ENCODE peak calls at places on chromosomes 13 and 19, in nine cellular contexts. N, A, C, I, P, R, L, Q and T are unnamed samples.

GRCh38 chr13:42720116-42720857 is 61.1 kb upstream of the FAM216B start:
- DNase-seq in N (no peak), A (no peak), C (peak), I (no peak), P (peak), R (no peak), L (no peak), Q (no peak), T (no peak)

GRCh38 chr19:49554701-49555181 is 25.6 kb downstream of the NOSIP start:
- DNase-seq in N (no peak), A (no peak), C (no peak), I (peak), P (no peak), R (no peak), L (peak), Q (no peak), T (no peak)

GRCh38 chr19:43739836-43740235 is 14.9 kb downstream of the SMG9 start:
- DNase-seq in N (no peak), A (no peak), C (peak), I (no peak), P (no peak), R (no peak), L (no peak), Q (no peak), T (no peak)

GRCh38 chr19:44775676-44776240 is 1.9 kb upstream of the CBLC start:
- DNase-seq in N (no peak), A (no peak), C (no peak), I (no peak), P (no peak), R (no peak), L (no peak), Q (no peak), T (no peak)

GRCh38 chr19:58563034-58563573 is 4.7 kb upstream of the UBE2M start:
- DNase-seq in N (no peak), A (no peak), C (peak), I (no peak), P (no peak), R (peak), L (peak), Q (peak), T (no peak)

GRCh38 chr13:25170554-25171107 is 1.5 kb downstream of the AMER2 start:
- DNase-seq in N (no peak), A (peak), C (no peak), I (no peak), P (no peak), R (no peak), L (no peak), Q (no peak), T (no peak)

GRCh38 chr19:47023448-47023794 is 3.8 kb downstream of the NPAS1 start:
- DNase-seq in N (no peak), A (no peak), C (no peak), I (no peak), P (no peak), R (no peak), L (no peak), Q (no peak), T (no peak)

GRCh38 chr13:21016487-21016886 is 44.9 kb downstream of the LATS2 start:
- DNase-seq in N (no peak), A (no peak), C (no peak), I (no peak), P (no peak), R (no peak), L (no peak), Q (no peak), T (no peak)

GRCh38 chr13:46554971-46555370 is 2.0 kb downstream of the LRCH1 start:
- DNase-seq in N (no peak), A (no peak), C (no peak), I (no peak), P (no peak), R (no peak), L (no peak), Q (no peak), T (no peak)

GRCh38 chr19:7729831-7730285 is 2.1 kb downstream of the CLEC4G start:
- DNase-seq in N (no peak), A (no peak), C (no peak), I (no peak), P (no peak), R (peak), L (peak), Q (no peak), T (no peak)

GRCh38 chr19:13953021-13953531 is 767 bp downstream of the DCAF15 start:
- DNase-seq in N (no peak), A (peak), C (peak), I (peak), P (peak), R (peak), L (no peak), Q (peak), T (no peak)

GRCh38 chr13:113001251-113002140 is 32.5 kb downstream of the MCF2L start:
- DNase-seq in N (no peak), A (peak), C (peak), I (no peak), P (no peak), R (peak), L (no peak), Q (no peak), T (peak)

GRCh38 chr19:51417107-51417806 is at the start of gene SIGLEC10:
- DNase-seq in N (no peak), A (no peak), C (peak), I (peak), P (no peak), R (peak), L (no peak), Q (no peak), T (no peak)

GRCh38 chr13:72651196-72651595 is 76.2 kb downstream of the MZT1 start:
- DNase-seq in N (no peak), A (peak), C (no peak), I (no peak), P (no peak), R (no peak), L (no peak), Q (no peak), T (no peak)

GRCh38 chr13:110130431-110130830 is 176.5 kb downstream of the COL4A1 start:
- DNase-seq in N (no peak), A (no peak), C (no peak), I (no peak), P (no peak), R (no peak), L (no peak), Q (no peak), T (no peak)

GRCh38 chr19:32819415-32820400 is 49.9 kb downstream of the SLC7A9 start:
- DNase-seq in N (no peak), A (no peak), C (no peak), I (no peak), P (no peak), R (no peak), L (no peak), Q (no peak), T (no peak)

GRCh38 chr19:3599776-3600183 is 6.9 kb downstream of the TBXA2R start:
- DNase-seq in N (no peak), A (peak), C (no peak), I (no peak), P (no peak), R (peak), L (peak), Q (peak), T (no peak)
- TF ChIP-seq CTCF in N (no peak), A (peak), C (no peak), I (no peak), P (no peak), R (peak), L (no peak), Q (no peak), T (peak)

GRCh38 chr19:56562766-56563165 is 4.5 kb upstream of the ZNF470 start:
- DNase-seq in N (no peak), A (no peak), C (no peak), I (no peak), P (no peak), R (no peak), L (no peak), Q (no peak), T (no peak)

GRCh38 chr19:56566904-56567273 is 379 bp upstream of the ZNF470 start:
- DNase-seq in N (peak), A (no peak), C (peak), I (peak), P (no peak), R (peak), L (peak), Q (peak), T (no peak)

GRCh38 chr19:56567274-56568120 is at the start of gene ZNF470:
- DNase-seq in N (peak), A (peak), C (peak), I (peak), P (peak), R (peak), L (peak), Q (peak), T (peak)
- TF ChIP-seq CTCF in N (no peak), A (no peak), C (no peak), I (no peak), P (no peak), R (no peak), L (no peak), Q (no peak), T (no peak)

DNA sequence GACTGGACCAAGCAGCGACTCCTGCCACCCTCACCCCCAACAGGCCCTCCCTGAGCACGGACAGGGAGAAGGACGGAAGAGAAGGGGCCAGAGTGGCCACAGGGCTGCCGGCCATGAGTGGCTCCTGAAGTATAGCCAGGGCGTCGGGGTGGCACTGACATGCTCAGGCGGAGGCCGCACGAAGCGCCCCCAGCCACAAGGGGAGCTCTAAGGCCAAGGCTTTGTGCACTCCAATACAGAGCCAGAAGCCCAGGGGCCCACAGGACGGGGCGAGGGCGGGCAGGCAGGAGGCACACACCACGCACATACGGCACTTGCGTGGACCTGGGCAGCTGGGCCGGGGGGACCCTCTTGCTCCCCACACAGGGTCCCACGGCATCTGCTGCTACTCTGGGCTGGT is 52.0 kb downstream of the KLF2 start:
- DNase-seq in N (no peak), A (peak), C (no peak), I (no peak), P (no peak), R (peak), L (peak), Q (no peak), T (no peak)
- TF ChIP-seq CTCF in N (no peak), A (peak), C (peak), I (no peak), P (peak), R (peak), L (peak), Q (no peak), T (peak)

DNA sequence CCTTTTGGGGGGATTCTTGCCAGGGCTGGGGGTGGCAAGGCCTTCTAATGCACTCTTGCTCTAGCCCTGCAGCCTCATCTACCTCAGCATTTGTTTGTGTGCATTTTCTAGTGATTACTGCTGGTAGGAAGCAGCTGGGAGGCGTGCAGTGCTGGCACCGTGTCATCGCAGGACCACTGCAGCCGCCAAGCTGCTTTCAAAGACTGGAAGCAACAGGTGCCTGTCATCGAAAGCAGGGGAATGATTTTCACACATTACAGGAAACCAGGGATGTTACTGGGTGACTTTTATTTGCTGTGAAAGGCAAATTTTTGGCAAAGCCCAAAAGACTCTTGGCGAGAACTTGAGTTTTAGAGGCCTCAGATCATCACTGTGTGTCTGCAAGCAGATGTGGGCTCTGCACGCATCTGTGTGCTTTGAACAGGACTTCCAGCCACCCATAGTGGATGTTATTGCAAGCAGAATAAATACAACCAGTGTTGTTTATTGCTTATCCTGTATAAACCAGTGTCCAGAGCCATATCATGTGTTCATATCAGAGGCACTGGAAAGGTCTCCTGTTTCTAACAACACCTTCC is 176.4 kb downstream of the FLT1 start:
- DNase-seq in N (no peak), A (no peak), C (no peak), I (no peak), P (no peak), R (no peak), L (no peak), Q (no peak), T (no peak)
- TF ChIP-seq CTCF in N (no peak), A (no peak), C (no peak), I (no peak), P (no peak), R (no peak), L (no peak), Q (no peak), T (no peak)